ENCODE peak calls at places on chromosomes 3 and 15, in five cellular contexts. W, E, B, H and Q are unnamed samples.

GRCh38 chr3:129556890-129557736 is 14.1 kb downstream of the H1-8 start:
- DNase-seq in E (peak), W (no peak), H (no peak), B (peak), Q (no peak)

GRCh38 chr3:15342945-15343344 is 10.6 kb upstream of the SH3BP5 start:
- DNase-seq in W (no peak), H (no peak), B (no peak), E (no peak), Q (no peak)

GRCh38 chr3:49295489-49296058 is 18.5 kb upstream of the C3orf62 start:
- DNase-seq in E (no peak), B (no peak), W (peak), H (peak), Q (peak)

GRCh38 chr15:63492541-63493077 is 11.8 kb upstream of the USP3 start:
- DNase-seq in H (no peak), B (no peak), W (no peak), E (no peak), Q (no peak)

GRCh38 chr15:43948691-43949325 is 122.0 kb downstream of the WDR76 start:
- DNase-seq in B (no peak), W (no peak), H (no peak), E (no peak), Q (no peak)

GRCh38 chr3:149507491-149508324 is 33.2 kb downstream of the TM4SF4 start:
- DNase-seq in B (no peak), E (no peak), H (no peak), W (peak), Q (no peak)

GRCh38 chr15:66885281-66885915 is 180.0 kb upstream of the SMAD3 start:
- DNase-seq in W (no peak), B (peak), E (no peak), H (no peak), Q (no peak)

GRCh38 chr3:113436794-113437193 is 4.5 kb downstream of the CFAP44 start:
- DNase-seq in E (no peak), W (peak), H (no peak), B (no peak), Q (peak)

GRCh38 chr15:85614059-85614458 is 180.7 kb downstream of the KLHL25 start:
- DNase-seq in W (no peak), B (no peak), H (no peak), E (no peak), Q (no peak)

GRCh38 chr3:64318670-64319271 is 93.5 kb upstream of the PRICKLE2 start:
- DNase-seq in B (no peak), E (no peak), H (no peak), W (no peak), Q (no peak)

GRCh38 chr3:196867155-196867506 is 589 bp upstream of the SENP5 start:
- DNase-seq in W (no peak), E (no peak), H (no peak), B (no peak), Q (no peak)

GRCh38 chr15:67908756-67909155 is 68.9 kb upstream of the RNU6-1 start:
- DNase-seq in H (no peak), E (no peak), B (no peak), W (no peak), Q (no peak)

GRCh38 chr3:168688267-168688666 is 592.5 kb upstream of the GOLIM4 start:
- DNase-seq in H (no peak), B (no peak), W (no peak), E (no peak), Q (no peak)

GRCh38 chr3:136068708-136069107 is 103.2 kb downstream of the PPP2R3A start:
- DNase-seq in E (no peak), H (no peak), B (no peak), W (no peak), Q (peak)

GRCh38 chr3:56295161-56295560 is 173.1 kb downstream of the ERC2 start:
- DNase-seq in H (no peak), E (no peak), B (no peak), W (no peak), Q (no peak)

GRCh38 chr15:81929557-81929956 is 116.3 kb downstream of the MEX3B start:
- DNase-seq in H (no peak), W (no peak), B (no peak), E (no peak), Q (no peak)

GRCh38 chr3:115164374-115165221 is 17.5 kb upstream of the ZBTB20 start:
- DNase-seq in H (no peak), B (no peak), E (no peak), W (no peak), Q (no peak)

GRCh38 chr3:115165266-115165665 is 18.2 kb upstream of the ZBTB20 start:
- DNase-seq in H (no peak), W (no peak), E (no peak), B (no peak), Q (no peak)

GRCh38 chr3:115165701-115166100 is 18.6 kb upstream of the ZBTB20 start:
- DNase-seq in B (no peak), H (no peak), W (no peak), E (no peak), Q (no peak)

DNA sequence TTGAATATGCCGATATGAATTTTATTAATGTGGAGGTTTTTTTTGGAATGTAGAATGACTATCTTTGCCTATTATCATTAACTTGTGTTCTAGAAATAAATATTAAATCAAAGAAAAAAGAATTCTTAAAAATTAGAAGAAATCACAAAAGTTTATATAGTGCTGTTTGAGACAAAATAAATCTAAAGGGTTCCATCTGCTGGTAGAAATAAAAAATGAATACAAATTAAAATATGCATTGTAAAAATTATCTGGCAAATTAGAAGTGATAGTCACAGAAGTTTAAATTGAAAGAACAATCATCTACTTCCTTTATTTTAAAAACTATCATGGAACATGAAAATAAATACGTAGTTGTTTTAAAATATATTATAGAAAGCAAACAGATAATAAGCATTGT is 22.7 kb upstream of the ZBTB20 start:
- DNase-seq in W (no peak), E (no peak), B (no peak), H (no peak), Q (no peak)
- TF ChIP-seq CTCF in W (no peak), E (peak), B (peak), H (no peak), Q (peak)

DNA sequence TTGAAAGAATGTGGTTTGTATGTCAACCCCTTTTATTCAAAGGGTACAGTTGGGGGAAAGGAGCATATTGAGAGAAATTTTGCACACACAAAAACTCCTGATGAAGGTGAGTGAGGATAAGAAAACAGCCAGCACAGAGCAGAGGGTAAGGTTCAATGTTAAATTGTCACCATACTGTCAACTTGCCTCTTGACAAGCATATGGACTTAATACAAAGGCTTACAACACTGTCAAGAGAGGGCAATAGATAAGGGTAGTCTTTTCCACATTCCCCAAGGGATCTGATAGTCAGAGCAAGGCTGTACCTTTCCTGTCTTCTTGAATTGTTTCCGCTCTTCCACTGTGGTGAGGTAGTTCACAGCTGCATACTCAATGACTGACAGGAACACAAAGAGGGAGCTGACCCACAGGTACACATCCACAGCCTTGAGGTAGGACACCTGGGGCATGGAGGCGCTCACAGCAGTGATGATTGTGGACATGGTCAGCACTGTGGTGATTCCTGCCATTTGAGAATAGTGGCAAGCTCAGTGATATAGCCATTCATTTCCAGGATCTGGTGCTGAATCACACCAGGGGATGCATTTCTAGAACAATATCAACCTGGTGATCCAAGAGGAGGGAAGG is 20.4 kb upstream of the RIOX2 start:
- DNase-seq in W (no peak), E (no peak), H (no peak), B (no peak), Q (no peak)
- TF ChIP-seq CTCF in W (no peak), E (no peak), H (no peak), B (no peak), Q (no peak)

GRCh38 chr3:106628407-106628806 is 748.8 kb upstream of the CCDC54 start:
- DNase-seq in B (no peak), W (peak), E (no peak), H (no peak), Q (peak)
- TF ChIP-seq CTCF in B (no peak), W (peak), E (no peak), H (no peak), Q (peak)

GRCh38 chr3:12286927-12287726 is 1.7 kb upstream of the PPARG start:
- DNase-seq in E (no peak), W (no peak), B (no peak), H (no peak), Q (no peak)
- TF ChIP-seq CTCF in E (no peak), W (peak), B (no peak), H (peak), Q (peak)

DNA sequence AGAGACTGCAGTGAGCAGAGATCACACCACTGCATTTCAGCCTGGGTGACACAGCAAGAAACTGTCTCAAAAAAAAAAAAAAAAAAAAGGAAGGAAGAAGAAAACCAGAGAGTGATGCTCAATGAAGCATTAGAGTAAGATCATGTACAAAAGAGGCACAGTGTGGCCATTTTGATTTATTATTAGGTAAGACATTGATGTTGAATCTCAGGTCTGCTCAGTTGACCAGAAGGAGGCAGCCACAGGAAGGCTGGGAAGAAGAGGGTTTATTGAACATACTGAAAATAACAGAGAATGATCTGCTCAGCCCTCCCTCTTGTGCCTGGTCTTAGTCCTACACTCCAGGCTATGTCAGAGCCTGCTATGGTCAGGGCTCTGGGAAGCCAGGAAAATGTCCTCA is 15.6 kb downstream of the LRRK1 start:
- DNase-seq in W (peak), B (no peak), H (no peak), E (no peak), Q (peak)
- TF ChIP-seq CTCF in W (peak), B (no peak), H (no peak), E (no peak), Q (peak)

GRCh38 chr15:93319121-93319814 is 230.3 kb upstream of the RGMA start:
- DNase-seq in B (no peak), H (no peak), W (no peak), E (no peak), Q (no peak)

GRCh38 chr15:93321881-93322282 is 232.9 kb upstream of the RGMA start:
- DNase-seq in E (no peak), B (no peak), W (peak), H (no peak), Q (no peak)

GRCh38 chr15:93312891-93313486 is 224.0 kb upstream of the RGMA start:
- DNase-seq in E (peak), W (no peak), B (no peak), H (no peak), Q (no peak)

GRCh38 chr15:93314245-93314644 is 225.2 kb upstream of the RGMA start:
- DNase-seq in W (no peak), B (no peak), E (no peak), H (no peak), Q (no peak)

DNA sequence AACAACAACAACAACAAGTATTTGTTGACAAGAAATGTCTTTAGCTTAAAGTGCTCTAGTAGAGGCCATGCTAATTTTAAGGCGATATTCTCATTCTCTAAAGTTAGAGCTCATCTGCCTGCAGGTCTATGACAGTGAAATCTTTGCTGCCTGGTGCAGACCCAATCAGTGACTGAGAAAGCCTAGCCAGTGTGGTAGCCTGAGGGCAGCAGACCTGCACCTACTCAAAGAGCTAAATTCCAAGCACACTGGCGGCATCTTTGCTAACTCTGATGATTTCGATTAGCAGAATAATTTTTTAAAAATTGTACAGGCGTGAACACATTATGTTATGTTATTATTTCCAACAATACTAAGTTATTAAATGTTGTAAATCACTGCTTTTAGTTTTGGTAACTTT is 228.8 kb upstream of the RGMA start:
- DNase-seq in E (no peak), B (no peak), W (no peak), H (no peak), Q (no peak)
- TF ChIP-seq CTCF in E (no peak), B (no peak), W (no peak), H (no peak), Q (no peak)